ENCODE peak calls at places on chromosomes 11 and 22, in six cellular contexts. One of them, this sample, is unnamed.

GRCh38 chr11:66721939-66722338 is 7.1 kb downstream of the SPTBN2 start:
- DNase-seq in K562: no peak
- DNase-seq in SK-N-SH: no peak
- DNase-seq in HCT116: no peak
- DNase-seq in GM12878: no peak
- DNase-seq in H1: no peak
- DNase-seq in this sample: no peak

GRCh38 chr11:2358754-2359444 is 18.2 kb upstream of the CD81 start:
- DNase-seq in K562: no peak
- DNase-seq in SK-N-SH: no peak
- DNase-seq in HCT116: no peak
- DNase-seq in GM12878: no peak
- DNase-seq in H1: no peak
- DNase-seq in this sample: no peak

GRCh38 chr11:111846063-111846462 is 25.3 kb downstream of the ALG9 start:
- DNase-seq in K562: no peak
- DNase-seq in SK-N-SH: peak
- DNase-seq in HCT116: no peak
- DNase-seq in GM12878: no peak
- DNase-seq in H1: no peak
- DNase-seq in this sample: no peak

GRCh38 chr22:45187891-45188290 is 24.2 kb downstream of the NUP50 start:
- DNase-seq in K562: no peak
- DNase-seq in SK-N-SH: no peak
- DNase-seq in HCT116: no peak
- DNase-seq in GM12878: no peak
- DNase-seq in H1: no peak
- DNase-seq in this sample: no peak

GRCh38 chr11:72579816-72580647 is 94.2 kb downstream of the PDE2A start:
- DNase-seq in K562: no peak
- DNase-seq in SK-N-SH: no peak
- DNase-seq in HCT116: no peak
- DNase-seq in GM12878: no peak
- DNase-seq in H1: no peak
- DNase-seq in this sample: no peak

GRCh38 chr11:14537134-14537599 is 17.0 kb upstream of the PSMA1 start:
- DNase-seq in K562: peak
- DNase-seq in SK-N-SH: peak
- DNase-seq in HCT116: no peak
- DNase-seq in GM12878: no peak
- DNase-seq in H1: no peak
- DNase-seq in this sample: peak

GRCh38 chr11:120068114-120068573 is 69.8 kb downstream of the TRIM29 start:
- DNase-seq in K562: no peak
- DNase-seq in SK-N-SH: peak
- DNase-seq in HCT116: no peak
- DNase-seq in GM12878: no peak
- DNase-seq in H1: peak
- DNase-seq in this sample: no peak

GRCh38 chr11:125070699-125071254 is 7.7 kb downstream of the SLC37A2 start:
- DNase-seq in K562: peak
- DNase-seq in SK-N-SH: no peak
- DNase-seq in HCT116: peak
- DNase-seq in GM12878: peak
- DNase-seq in H1: no peak
- DNase-seq in this sample: no peak

GRCh38 chr22:25057013-25057881 is 104.7 kb downstream of the KIAA1671 start:
- DNase-seq in K562: peak
- DNase-seq in SK-N-SH: peak
- DNase-seq in HCT116: peak
- DNase-seq in GM12878: no peak
- DNase-seq in H1: peak
- DNase-seq in this sample: peak

GRCh38 chr11:111541209-111542061 is 915 bp downstream of the LAYN start:
- DNase-seq in K562: no peak
- DNase-seq in SK-N-SH: peak
- DNase-seq in HCT116: no peak
- DNase-seq in GM12878: no peak
- DNase-seq in H1: peak
- DNase-seq in this sample: peak

GRCh38 chr11:73323464-73323863 is 15.4 kb downstream of the ARHGEF17 start:
- DNase-seq in K562: no peak
- DNase-seq in SK-N-SH: peak
- DNase-seq in HCT116: no peak
- DNase-seq in GM12878: no peak
- DNase-seq in H1: peak
- DNase-seq in this sample: no peak

GRCh38 chr11:130585545-130585944 is 137.1 kb downstream of the ADAMTS15 start:
- DNase-seq in K562: no peak
- DNase-seq in SK-N-SH: no peak
- DNase-seq in HCT116: no peak
- DNase-seq in GM12878: no peak
- DNase-seq in H1: no peak
- DNase-seq in this sample: peak

GRCh38 chr22:46374663-46375474 is 39.4 kb downstream of the TRMU start:
- DNase-seq in K562: no peak
- DNase-seq in SK-N-SH: no peak
- DNase-seq in HCT116: no peak
- DNase-seq in GM12878: no peak
- DNase-seq in H1: no peak
- DNase-seq in this sample: peak

GRCh38 chr11:10379022-10379421 is 74.1 kb downstream of the ADM start:
- DNase-seq in K562: peak
- DNase-seq in SK-N-SH: no peak
- DNase-seq in HCT116: no peak
- DNase-seq in GM12878: no peak
- DNase-seq in H1: peak
- DNase-seq in this sample: peak

GRCh38 chr22:32661296-32661695 is 140.2 kb upstream of the TIMP3 start:
- DNase-seq in K562: no peak
- DNase-seq in SK-N-SH: no peak
- DNase-seq in HCT116: no peak
- DNase-seq in GM12878: no peak
- DNase-seq in H1: no peak
- DNase-seq in this sample: no peak

GRCh38 chr11:116930177-116930576 is 92.8 kb upstream of the APOA1 start:
- DNase-seq in K562: no peak
- DNase-seq in SK-N-SH: no peak
- DNase-seq in HCT116: no peak
- DNase-seq in GM12878: no peak
- DNase-seq in H1: no peak
- DNase-seq in this sample: no peak

GRCh38 chr22:20089226-20089976 is 9.4 kb downstream of the DGCR8 start:
- DNase-seq in K562: no peak
- DNase-seq in SK-N-SH: no peak
- DNase-seq in HCT116: no peak
- DNase-seq in GM12878: no peak
- DNase-seq in H1: no peak
- DNase-seq in this sample: no peak

GRCh38 chr11:78168539-78169477 is 19.6 kb downstream of the KCTD21 start:
- DNase-seq in K562: peak
- DNase-seq in SK-N-SH: peak
- DNase-seq in HCT116: no peak
- DNase-seq in GM12878: no peak
- DNase-seq in H1: no peak
- DNase-seq in this sample: no peak

GRCh38 chr11:83051760-83052671 is 19.7 kb downstream of the RAB30 start:
- DNase-seq in K562: no peak
- DNase-seq in SK-N-SH: no peak
- DNase-seq in HCT116: no peak
- DNase-seq in GM12878: no peak
- DNase-seq in H1: no peak
- DNase-seq in this sample: no peak

GRCh38 chr22:37059876-37060449 is 8.4 kb downstream of the KCTD17 start:
- DNase-seq in K562: no peak
- DNase-seq in SK-N-SH: no peak
- DNase-seq in HCT116: no peak
- DNase-seq in GM12878: no peak
- DNase-seq in H1: no peak
- DNase-seq in this sample: no peak

GRCh38 chr11:24513837-24514594 is 17.2 kb downstream of the LUZP2 start:
- DNase-seq in K562: no peak
- DNase-seq in SK-N-SH: no peak
- DNase-seq in HCT116: no peak
- DNase-seq in GM12878: no peak
- DNase-seq in H1: no peak
- DNase-seq in this sample: no peak

GRCh38 chr11:77879218-77879617 is 58.3 kb downstream of the AAMDC start:
- DNase-seq in K562: peak
- DNase-seq in SK-N-SH: no peak
- DNase-seq in HCT116: no peak
- DNase-seq in GM12878: peak
- DNase-seq in H1: no peak
- DNase-seq in this sample: peak

DNA sequence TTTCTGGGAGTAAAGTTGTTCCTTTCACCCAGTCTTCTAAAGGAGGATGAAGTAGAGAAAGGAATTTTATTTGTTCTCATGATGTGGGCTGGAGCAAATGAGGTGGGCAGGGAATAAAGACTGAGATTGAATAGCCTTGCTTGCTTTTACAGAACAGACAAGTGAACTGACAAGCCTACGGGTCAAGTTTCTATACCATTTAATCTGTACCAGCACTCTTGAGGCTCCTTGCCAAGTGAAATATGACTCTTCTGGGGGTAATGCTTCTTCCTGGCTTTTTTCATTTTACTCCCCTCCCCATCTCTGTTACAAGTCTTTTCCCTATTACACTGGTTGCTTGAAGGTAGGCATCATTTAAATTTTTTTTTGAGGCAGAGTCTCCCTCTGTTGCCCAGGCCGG is 54.8 kb downstream of the CSTPP1 start:
- DNase-seq in K562: no peak
- DNase-seq in SK-N-SH: no peak
- DNase-seq in HCT116: no peak
- DNase-seq in GM12878: no peak
- DNase-seq in H1: no peak
- DNase-seq in this sample: no peak
- TF ChIP-seq JUND in K562: no peak
- TF ChIP-seq JUND in SK-N-SH: no peak
- TF ChIP-seq JUND in HCT116: no peak
- TF ChIP-seq JUND in GM12878: no peak
- TF ChIP-seq JUND in H1: no peak
- TF ChIP-seq JUND in this sample: no peak

GRCh38 chr11:62804310-62805043 is 763 bp downstream of the NXF1 start:
- DNase-seq in K562: peak
- DNase-seq in SK-N-SH: no peak
- DNase-seq in HCT116: no peak
- DNase-seq in GM12878: no peak
- DNase-seq in H1: no peak
- DNase-seq in this sample: no peak
- TF ChIP-seq JUND in K562: no peak
- TF ChIP-seq JUND in SK-N-SH: no peak
- TF ChIP-seq JUND in HCT116: no peak
- TF ChIP-seq JUND in GM12878: no peak
- TF ChIP-seq JUND in H1: no peak
- TF ChIP-seq JUND in this sample: no peak

GRCh38 chr11:127998421-127998820 is 588.9 kb downstream of the ETS1 start:
- DNase-seq in K562: no peak
- DNase-seq in SK-N-SH: no peak
- DNase-seq in HCT116: no peak
- DNase-seq in GM12878: no peak
- DNase-seq in H1: no peak
- DNase-seq in this sample: no peak

GRCh38 chr11:127996825-127997224 is 590.5 kb downstream of the ETS1 start:
- DNase-seq in K562: no peak
- DNase-seq in SK-N-SH: no peak
- DNase-seq in HCT116: no peak
- DNase-seq in GM12878: no peak
- DNase-seq in H1: no peak
- DNase-seq in this sample: no peak

GRCh38 chr11:127993788-127994187 is 593.6 kb downstream of the ETS1 start:
- DNase-seq in K562: no peak
- DNase-seq in SK-N-SH: no peak
- DNase-seq in HCT116: no peak
- DNase-seq in GM12878: no peak
- DNase-seq in H1: peak
- DNase-seq in this sample: no peak

GRCh38 chr11:127994736-127995135 is 592.6 kb downstream of the ETS1 start:
- DNase-seq in K562: no peak
- DNase-seq in SK-N-SH: no peak
- DNase-seq in HCT116: no peak
- DNase-seq in GM12878: no peak
- DNase-seq in H1: no peak
- DNase-seq in this sample: no peak
- TF ChIP-seq JUND in K562: no peak
- TF ChIP-seq JUND in SK-N-SH: no peak
- TF ChIP-seq JUND in HCT116: no peak
- TF ChIP-seq JUND in GM12878: no peak
- TF ChIP-seq JUND in H1: no peak
- TF ChIP-seq JUND in this sample: no peak

GRCh38 chr22:50730941-50731661 is 6.9 kb upstream of the ACR start:
- DNase-seq in K562: no peak
- DNase-seq in SK-N-SH: peak
- DNase-seq in HCT116: no peak
- DNase-seq in GM12878: no peak
- DNase-seq in H1: peak
- DNase-seq in this sample: no peak

GRCh38 chr22:50729391-50730012 is 8.5 kb upstream of the ACR start:
- DNase-seq in K562: no peak
- DNase-seq in SK-N-SH: no peak
- DNase-seq in HCT116: no peak
- DNase-seq in GM12878: no peak
- DNase-seq in H1: no peak
- DNase-seq in this sample: no peak

GRCh38 chr22:50728523-50728931 is 9.5 kb upstream of the ACR start:
- DNase-seq in K562: no peak
- DNase-seq in SK-N-SH: no peak
- DNase-seq in HCT116: no peak
- DNase-seq in GM12878: no peak
- DNase-seq in H1: no peak
- DNase-seq in this sample: no peak

GRCh38 chr22:50731811-50732624 is 6.0 kb upstream of the ACR start:
- DNase-seq in K562: peak
- DNase-seq in SK-N-SH: peak
- DNase-seq in HCT116: peak
- DNase-seq in GM12878: no peak
- DNase-seq in H1: peak
- DNase-seq in this sample: peak

DNA sequence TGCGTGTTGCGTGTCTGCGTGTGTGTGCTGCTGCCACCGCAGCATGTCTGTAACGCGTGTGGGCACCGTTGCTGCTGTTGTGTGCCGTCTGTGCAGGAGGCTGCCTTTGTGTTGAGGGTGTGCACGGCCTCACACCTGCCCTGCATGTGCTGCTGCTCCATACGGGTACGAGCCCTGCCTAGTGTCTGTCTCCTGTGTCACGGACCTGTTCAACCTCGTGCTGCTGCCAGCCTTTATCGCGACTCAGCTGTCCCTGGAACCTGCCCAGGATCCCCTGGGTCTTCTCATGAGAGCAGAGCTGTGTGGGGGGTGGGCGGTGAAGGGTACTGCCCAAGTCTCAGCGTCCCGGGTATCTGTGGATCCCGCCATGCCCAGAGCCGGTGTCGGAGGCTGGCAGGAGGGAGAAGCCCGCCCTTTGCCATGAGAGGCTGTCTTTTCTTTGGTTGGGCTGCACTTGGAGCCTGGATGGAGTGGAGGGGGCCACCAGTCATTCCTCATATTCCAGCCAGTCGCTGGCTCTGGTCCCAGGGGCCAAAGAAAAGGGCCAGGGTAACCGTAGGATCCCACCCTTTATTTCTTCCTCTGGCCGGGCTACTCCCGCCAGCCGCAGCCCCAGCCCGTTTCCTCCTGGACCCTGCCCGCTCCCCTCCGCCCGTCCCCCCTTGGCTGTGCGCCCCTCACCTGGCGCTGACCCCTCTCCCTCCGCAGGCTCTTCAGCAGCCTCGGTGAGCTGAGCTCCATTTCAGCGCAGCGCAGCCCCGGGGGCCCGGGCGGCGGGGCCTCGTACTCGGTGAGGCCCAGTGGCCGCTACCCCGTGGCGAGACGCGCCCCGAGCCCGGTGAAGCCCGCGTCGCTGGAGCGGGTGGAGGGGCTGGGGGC is 7.8 kb upstream of the ACR start:
- DNase-seq in K562: no peak
- DNase-seq in SK-N-SH: no peak
- DNase-seq in HCT116: no peak
- DNase-seq in GM12878: no peak
- DNase-seq in H1: peak
- DNase-seq in this sample: no peak
- TF ChIP-seq JUND in K562: no peak
- TF ChIP-seq JUND in SK-N-SH: no peak
- TF ChIP-seq JUND in HCT116: no peak
- TF ChIP-seq JUND in GM12878: no peak
- TF ChIP-seq JUND in H1: no peak
- TF ChIP-seq JUND in this sample: no peak